ENCODE peak calls at places on chromosomes 12 and 14, in six cellular contexts. V is colonic mucosa; L is NCI-H748 treated with DMSO at 0.1 percent for 48 hours; I is stimulated activated CD8-positive, alpha-beta memory T cell treated with anti-CD3 and anti-CD28 coated beads, Interleukin-4, amount 100 ng/mL, for 24 hours; Y is SHP77; O is MM.1S. F is an unnamed sample.

GRCh38 chr12:23686095-23686494 is 263.4 kb downstream of the SOX5 start:
- DNase-seq in V (no peak), Y (no peak), I (no peak), O (no peak), L (no peak), F (no peak)

GRCh38 chr14:56189306-56189705 is 71.1 kb downstream of the PELI2 start:
- DNase-seq in I (no peak), O (no peak), V (no peak), L (no peak), Y (peak; percentile 12), F (no peak)

GRCh38 chr12:27277846-27278260 is 33.8 kb downstream of the STK38L start:
- DNase-seq in I (no peak), Y (no peak), L (no peak), V (peak; percentile 87), O (peak; percentile 55), F (no peak)

GRCh38 chr14:100524933-100525243 is 62.3 kb downstream of the BEGAIN start:
- DNase-seq in V (peak; percentile 30), Y (no peak), O (no peak), I (no peak), L (no peak), F (no peak)

GRCh38 chr14:36451346-36452065 is 68.5 kb downstream of the NKX2-1 start:
- DNase-seq in L (no peak), O (no peak), I (no peak), V (no peak), Y (no peak), F (no peak)

GRCh38 chr14:73267474-73267873 is 30.2 kb downstream of the PAPLN start:
- DNase-seq in I (no peak), V (no peak), O (no peak), L (no peak), Y (no peak), F (no peak)

GRCh38 chr14:24389266-24389855 is 9.4 kb upstream of the NYNRIN start:
- DNase-seq in L (no peak), I (no peak), Y (no peak), V (no peak), O (no peak), F (no peak)

GRCh38 chr12:85951823-85952222 is 77.7 kb downstream of the NTS start:
- DNase-seq in O (peak; percentile 17), Y (no peak), I (no peak), V (no peak), L (peak; percentile 30), F (no peak)

GRCh38 chr14:35088514-35088913 is 33.3 kb downstream of the PPP2R3C start:
- DNase-seq in Y (no peak), I (no peak), V (no peak), O (no peak), L (no peak), F (no peak)

GRCh38 chr12:70692681-70693288 is 55.6 kb upstream of the PTPRB start:
- DNase-seq in O (peak; percentile 11), I (no peak), L (no peak), Y (no peak), V (no peak), F (no peak)

GRCh38 chr14:103144085-103144484 is 20.8 kb downstream of the TNFAIP2 start:
- DNase-seq in O (no peak), Y (no peak), I (no peak), L (no peak), V (no peak), F (no peak)

GRCh38 chr14:95482967-95483842 is 33.2 kb downstream of the SYNE3 start:
- DNase-seq in V (peak; percentile 70), Y (no peak), I (no peak), O (no peak), L (no peak), F (no peak)

GRCh38 chr14:48350971-48351370 is 675.6 kb upstream of the MDGA2 start:
- DNase-seq in V (no peak), I (no peak), L (no peak), O (no peak), Y (no peak), F (no peak)

GRCh38 chr12:92136883-92137582 is 8.6 kb downstream of the BTG1 start:
- DNase-seq in I (no peak), Y (no peak), L (no peak), V (no peak), O (peak; percentile 6), F (no peak)

GRCh38 chr14:100463937-100464336 is 123.3 kb downstream of the BEGAIN start:
- DNase-seq in I (no peak), V (no peak), Y (no peak), L (no peak), O (no peak), F (no peak)

GRCh38 chr12:81128930-81129554 is 51.2 kb downstream of the ACSS3 start:
- DNase-seq in O (peak; percentile 65), L (peak; percentile 72), I (no peak), Y (peak; percentile 61), V (peak; percentile 23), F (no peak)

GRCh38 chr12:52280796-52281560 is 6.5 kb downstream of the KRT86 start:
- DNase-seq in O (no peak), L (no peak), V (peak; percentile 25), I (no peak), Y (no peak), F (no peak)

GRCh38 chr14:104783484-104784217 is 11.9 kb downstream of the AKT1 start:
- DNase-seq in Y (no peak), O (no peak), V (no peak), I (no peak), L (no peak), F (no peak)

GRCh38 chr12:88579572-88579940 is 715 bp downstream of the KITLG start:
- DNase-seq in L (no peak), I (no peak), Y (peak; percentile 42), V (peak; percentile 67), O (no peak), F (no peak)

GRCh38 chr14:76964695-76965094 is 63.8 kb downstream of the IRF2BPL start:
- DNase-seq in I (no peak), L (no peak), Y (no peak), O (no peak), V (no peak), F (no peak)

GRCh38 chr12:41509655-41510054 is 321.5 kb downstream of the PDZRN4 start:
- DNase-seq in I (no peak), V (no peak), Y (no peak), O (no peak), L (no peak), F (no peak)

GRCh38 chr12:6052940-6053329 is 71.5 kb downstream of the VWF start:
- DNase-seq in I (no peak), L (no peak), Y (no peak), O (no peak), V (no peak), F (no peak)

GRCh38 chr12:32549675-32550079 is 129.4 kb upstream of the DNM1L start:
- DNase-seq in L (no peak), O (no peak), I (no peak), Y (no peak), V (no peak), F (no peak)

GRCh38 chr12:122079532-122080081 is 1.1 kb downstream of the MLXIP start:
- DNase-seq in O (no peak), L (peak; percentile 2), I (no peak), Y (no peak), V (peak; percentile 42), F (no peak)

GRCh38 chr12:102421801-102422583 is 58.4 kb downstream of the IGF1 start:
- DNase-seq in L (no peak), O (peak; percentile 54), V (no peak), Y (peak; percentile 36), I (no peak), F (no peak)

GRCh38 chr12:122788387-122788786 is 14.0 kb downstream of the CCDC62 start:
- DNase-seq in I (no peak), O (no peak), L (no peak), V (no peak), Y (no peak), F (no peak)

GRCh38 chr12:85955127-85955526 is 81.0 kb downstream of the NTS start:
- DNase-seq in V (no peak), O (no peak), L (peak; percentile 20), I (no peak), Y (no peak), F (no peak)

GRCh38 chr14:102507891-102508312 is 1.7 kb downstream of the ANKRD9 start:
- DNase-seq in Y (no peak), V (no peak), I (no peak), O (no peak), L (no peak), F (no peak)

GRCh38 chr14:24690492-24690891 is 56.5 kb upstream of the GZMB start:
- DNase-seq in O (peak; percentile 73), L (no peak), V (no peak), Y (peak; percentile 2), I (no peak), F (no peak)

GRCh38 chr12:11719678-11720099 is 70.2 kb downstream of the ETV6 start:
- DNase-seq in O (no peak), Y (no peak), L (no peak), V (no peak), I (no peak), F (no peak)

GRCh38 chr14:22249775-22250174 is 339.2 kb downstream of the DAD1 start:
- DNase-seq in L (no peak), Y (no peak), O (no peak), V (no peak), I (no peak), F (no peak)

GRCh38 chr12:108611884-108612415 is 14.1 kb upstream of the TMEM119 start:
- DNase-seq in O (no peak), L (no peak), Y (no peak), V (no peak), I (peak; percentile 52), F (peak; percentile 77)

GRCh38 chr14:72780771-72781170 is 113.1 kb downstream of the DPF3 start:
- DNase-seq in L (no peak), V (peak; percentile 9), O (no peak), I (no peak), Y (no peak), F (peak; percentile 2)

GRCh38 chr14:54241517-54241916 is 155.3 kb upstream of the CDKN3 start:
- DNase-seq in L (no peak), Y (no peak), V (no peak), O (no peak), I (no peak), F (no peak)

GRCh38 chr12:105831372-105831771 is 307.4 kb downstream of the NUAK1 start:
- DNase-seq in L (no peak), O (no peak), I (no peak), V (no peak), Y (no peak), F (no peak)

GRCh38 chr12:117897379-117898161 is 71.2 kb downstream of the KSR2 start:
- DNase-seq in Y (no peak), V (no peak), L (no peak), O (no peak), I (no peak), F (no peak)

GRCh38 chr12:2628401-2628800 is 166.4 kb upstream of the FKBP4 start:
- DNase-seq in Y (no peak), L (no peak), I (no peak), V (peak; percentile 57), O (no peak), F (no peak)

F was measured in stimulated activated effector memory CD8-positive, alpha-beta T cell treated with anti-CD3 and anti-CD28 coated beads, Interleukin-12 subunit alpha, Interleukin-12 subunit beta, amount 100 ng/mL, for 72 hours.